ENCODE peak calls at places on chromosomes 13 and 19, in six cellular contexts. V is amygdala; L is HFFc6; O is HFF-Myc; A is HTR-8/SVneo; C is stimulated activated CD4-positive, alpha-beta T cell treated with anti-CD3 and anti-CD28 coated beads, Interleukin-4, amount 100 ng/mL, for 24 hours. M is an unnamed sample.

GRCh38 chr13:73231456-73231855 is 172.7 kb downstream of the KLF5 start:
- DNase-seq in L (no peak), O (no peak), V (no peak), C (no peak), A (no peak), M (no peak)

GRCh38 chr19:17097593-17098126 is 22.1 kb downstream of the MYO9B start:
- DNase-seq in A (no peak), V (no peak), O (no peak), L (no peak), C (no peak), M (no peak)

GRCh38 chr13:113187263-113187669 is 21.2 kb downstream of the PCID2 start:
- DNase-seq in L (peak), C (peak), A (peak), O (peak), V (no peak), M (no peak)

GRCh38 chr19:5432687-5433086 is 22.5 kb upstream of the ZNRF4 start:
- DNase-seq in O (no peak), C (no peak), A (no peak), V (no peak), L (no peak), M (no peak)

GRCh38 chr19:1291761-1292418 is 6.2 kb downstream of the EFNA2 start:
- DNase-seq in O (no peak), V (no peak), L (no peak), A (no peak), C (no peak), M (no peak)

GRCh38 chr13:50130686-50131051 is 115.4 kb downstream of the KCNRG start:
- DNase-seq in L (no peak), A (no peak), V (no peak), O (no peak), C (no peak), M (peak)

GRCh38 chr13:31965361-31966066 is 66.1 kb upstream of the FRY start:
- DNase-seq in A (no peak), C (no peak), O (no peak), L (peak), V (no peak), M (no peak)

GRCh38 chr19:16037424-16038195 is 38.7 kb upstream of the TPM4 start:
- DNase-seq in V (no peak), O (no peak), A (no peak), C (no peak), L (no peak), M (no peak)

GRCh38 chr13:65911546-65912193 is 1318.5 kb downstream of the PCDH9 start:
- DNase-seq in V (no peak), O (no peak), A (no peak), L (no peak), C (no peak), M (no peak)

GRCh38 chr13:26983533-26984315 is 187.9 kb downstream of the USP12 start:
- DNase-seq in L (no peak), V (no peak), O (no peak), A (no peak), C (no peak), M (no peak)

GRCh38 chr13:91184244-91184926 is 163.1 kb upstream of the MIR17HG start:
- DNase-seq in A (no peak), L (no peak), V (no peak), C (no peak), O (no peak), M (no peak)

GRCh38 chr19:6736169-6736916 is 1.0 kb downstream of the GPR108 start:
- DNase-seq in C (peak), V (peak), A (peak), L (peak), O (peak), M (peak)

GRCh38 chr13:91817250-91817649 is 418.8 kb downstream of the GPC5 start:
- DNase-seq in V (no peak), C (no peak), A (no peak), L (no peak), O (no peak), M (no peak)

M was measured in CD4-positive, CD25-positive, alpha-beta regulatory T cell.